ENCODE peak calls at places on chromosomes 5 and 9, in nine cellular contexts. B is fibroblast of pulmonary artery, F is K562, L is OCI-LY7, W is mammary epithelial cell, Y is fibroblast of villous mesenchyme, E is PC-3, D is colonic mucosa, J is AG04450. Q is an unnamed sample.

GRCh38 chr5:143094087-143094511 is 309.4 kb downstream of the NR3C1 start:
- DNase-seq in L (no peak), B (peak), E (no peak), J (no peak), D (no peak), F (no peak), W (peak), Y (peak), Q (no peak)

GRCh38 chr5:175470756-175471155 is 7.6 kb upstream of the SFXN1 start:
- DNase-seq in D (no peak), J (no peak), Y (no peak), W (peak), E (no peak), F (no peak), L (no peak), B (no peak), Q (no peak)

GRCh38 chr5:80569961-80570786 is at the start of gene ANKRD34B:
- DNase-seq in B (peak), E (no peak), L (no peak), J (no peak), D (no peak), Y (peak), W (peak), F (no peak), Q (no peak)

GRCh38 chr5:1885777-1886633 is 3.3 kb upstream of the IRX4 start:
- DNase-seq in F (no peak), J (no peak), L (no peak), D (no peak), B (no peak), Y (no peak), W (peak), E (no peak), Q (no peak)

GRCh38 chr5:11385251-11385900 is 518.9 kb downstream of the CTNND2 start:
- DNase-seq in E (peak), Y (no peak), W (no peak), D (no peak), J (no peak), B (no peak), L (no peak), F (no peak), Q (no peak)

GRCh38 chr5:175680463-175680862 is 22.6 kb downstream of the HRH2 start:
- DNase-seq in J (no peak), D (no peak), W (no peak), Y (no peak), L (no peak), B (no peak), E (no peak), F (no peak), Q (no peak)

GRCh38 chr9:116975119-116975518 is 288.0 kb downstream of the TRIM32 start:
- DNase-seq in Y (no peak), J (no peak), E (no peak), F (no peak), B (no peak), W (no peak), L (no peak), D (no peak), Q (no peak)

GRCh38 chr5:176818391-176819098 is 8.2 kb downstream of the UNC5A start:
- DNase-seq in B (no peak), J (no peak), D (no peak), L (no peak), W (no peak), E (no peak), Y (no peak), F (no peak), Q (no peak)

GRCh38 chr9:89993678-89994630 is 389.1 kb downstream of the GADD45G start:
- DNase-seq in L (no peak), Y (peak), W (no peak), J (no peak), E (no peak), B (no peak), D (peak), F (no peak), Q (no peak)

GRCh38 chr5:60488466-60489130 is 211.4 kb downstream of the DEPDC1B start:
- DNase-seq in D (no peak), Y (no peak), J (no peak), F (no peak), E (no peak), W (no peak), L (no peak), B (no peak), Q (no peak)

GRCh38 chr9:73916016-73916673 is 581.0 kb upstream of the RORB start:
- DNase-seq in W (peak), D (no peak), J (no peak), F (peak), E (no peak), Y (peak), B (peak), L (no peak), Q (no peak)

GRCh38 chr9:134851015-134851414 is 29.6 kb upstream of the FCN2 start:
- DNase-seq in L (no peak), W (no peak), E (no peak), J (no peak), F (no peak), B (no peak), Y (no peak), D (no peak), Q (no peak)

GRCh38 chr5:54302267-54302687 is 8.1 kb downstream of the ARL15 start:
- DNase-seq in F (no peak), J (no peak), B (peak), Y (peak), E (no peak), D (no peak), L (no peak), W (peak), Q (no peak)

GRCh38 chr5:106454651-106455415 is 1215.9 kb downstream of the EFNA5 start:
- DNase-seq in W (peak), Y (peak), L (peak), J (no peak), E (peak), B (peak), F (no peak), D (no peak), Q (no peak)

GRCh38 chr5:9761706-9762105 is 131.6 kb upstream of the TAS2R1 start:
- DNase-seq in L (no peak), D (no peak), W (no peak), B (no peak), J (no peak), F (no peak), E (no peak), Y (no peak), Q (no peak)

DNA sequence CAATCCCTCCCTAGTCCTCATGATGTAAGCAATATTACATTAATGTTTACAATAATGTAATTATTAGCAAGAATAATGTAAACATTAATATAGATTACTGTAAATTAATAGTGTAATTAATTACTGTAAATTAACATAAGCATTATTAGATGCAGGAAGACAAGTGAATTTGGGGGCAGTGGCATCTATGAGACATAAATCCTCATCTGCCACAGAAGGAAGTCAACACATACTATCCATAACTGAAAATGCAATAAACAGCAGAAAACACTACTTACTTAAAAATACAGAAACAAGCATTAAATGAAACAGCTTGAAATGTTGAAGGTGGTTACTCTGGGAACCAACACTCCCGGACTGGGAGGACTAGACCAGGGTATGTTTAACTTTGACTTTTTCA is 685 bp upstream of the NIPSNAP3A start:
- DNase-seq in E (no peak), D (no peak), L (peak), Y (no peak), W (no peak), J (no peak), F (no peak), B (no peak), Q (no peak)
- H3K4me3 ChIP-seq in E (peak), D (peak), L (peak), Y (peak), W (peak), J (peak), F (peak), B (peak), Q (peak)

GRCh38 chr9:136997830-136998234 is 1.5 kb upstream of the CLIC3 start:
- DNase-seq in L (no peak), D (no peak), B (no peak), E (no peak), F (no peak), J (no peak), W (no peak), Y (no peak), Q (no peak)
- TF ChIP-seq CTCF in L (peak), D (no peak), B (no peak), E (no peak), F (no peak), J (no peak), W (no peak), Y (no peak), Q (no peak)

GRCh38 chr9:63816742-63817621 is 1468.0 kb downstream of the FOXD4L5 start:
- DNase-seq in W (peak), Y (peak), F (peak), D (peak), B (peak), L (peak), J (peak), E (peak), Q (peak)
- H3K4me3 ChIP-seq in W (peak), Y (peak), F (peak), D (no peak), B (peak), L (peak), J (peak), E (peak), Q (peak)

DNA sequence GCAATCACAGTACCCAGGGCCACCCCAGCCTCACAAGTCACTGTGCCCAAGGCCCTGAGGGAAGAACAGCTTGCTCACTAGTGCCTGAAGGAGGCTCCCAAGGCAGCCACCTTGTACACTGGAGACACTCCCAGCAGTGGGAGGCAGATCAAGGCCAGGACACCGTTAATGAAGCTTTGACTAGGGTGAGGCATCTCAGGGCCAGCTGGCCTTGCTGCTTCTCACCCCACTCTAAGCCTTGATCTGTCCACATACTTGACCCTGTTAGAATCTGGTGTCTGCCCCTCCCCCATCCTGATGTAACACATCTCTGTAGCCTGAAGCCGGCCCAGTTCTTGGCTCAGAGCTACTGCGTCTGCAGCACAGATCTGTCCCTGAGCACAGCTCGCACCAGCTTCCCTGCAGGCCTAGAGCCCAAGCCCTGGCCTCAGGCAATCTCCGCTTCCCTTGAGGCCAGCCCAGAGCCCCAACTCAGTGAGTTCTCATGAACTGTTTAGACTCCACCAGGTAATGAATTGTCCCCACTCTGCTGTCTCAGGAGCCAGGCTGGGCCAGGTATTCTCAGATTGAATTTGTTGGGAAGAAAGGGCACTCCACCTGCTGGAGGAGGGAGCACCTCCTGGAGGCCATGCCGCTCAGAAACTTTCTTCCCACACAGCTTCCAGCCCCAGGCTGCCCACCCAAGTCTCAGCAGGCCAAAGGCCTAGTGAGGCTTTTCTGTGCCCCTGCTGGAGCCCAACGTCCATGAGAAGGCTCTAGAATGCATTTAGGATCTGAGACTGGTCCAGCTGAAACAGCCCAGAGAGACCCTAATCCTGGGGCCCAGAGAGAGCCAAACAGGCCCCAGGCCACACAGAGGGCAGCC is 13.4 kb upstream of the JADE2 start:
- DNase-seq in Y (peak), D (peak), L (no peak), B (peak), W (peak), E (peak), J (no peak), F (peak), Q (no peak)
- TF ChIP-seq CTCF in Y (peak), D (peak), L (no peak), B (peak), W (peak), E (peak), J (peak), F (peak), Q (peak)